ENCODE peak calls at places on chromosome 22, in six cellular contexts. M, W, R, F, X and C are unnamed samples.

GRCh38 chr22:27578937-27579617 is 222.5 kb downstream of the MN1 start:
- DNase-seq in F (no peak), W (no peak), M (no peak), R (no peak), X (no peak), C (no peak)

GRCh38 chr22:44180706-44181032 is at the start of gene PARVG:
- DNase-seq in F (no peak), X (no peak), R (no peak), W (no peak), M (no peak), C (no peak)

GRCh38 chr22:22110548-22111266 is 128.1 kb upstream of the TOP3B start:
- DNase-seq in W (peak; percentile 46), X (no peak), R (peak; percentile 68), M (peak; percentile 66), F (peak; percentile 26), C (peak; percentile 95)

GRCh38 chr22:22168190-22168940 is 76.2 kb upstream of the VPREB1 start:
- DNase-seq in R (no peak), X (no peak), F (peak; percentile 50), W (peak; percentile 88), M (no peak), C (no peak)

GRCh38 chr22:17217179-17217578 is 2.1 kb downstream of the ADA2 start:
- DNase-seq in M (no peak), W (no peak), X (no peak), F (no peak), R (no peak), C (no peak)

GRCh38 chr22:36166518-36167220 is 6.1 kb upstream of the APOL3 start:
- DNase-seq in R (no peak), X (no peak), W (no peak), F (no peak), M (no peak), C (no peak)

GRCh38 chr22:31347251-31348008 is 1.3 kb upstream of the PATZ1 start:
- DNase-seq in F (peak; percentile 15), W (peak; percentile 50), X (peak; percentile 56), M (peak; percentile 45), R (peak; percentile 66), C (no peak)

GRCh38 chr22:35352214-35353111 is 28.4 kb upstream of the HMOX1 start:
- DNase-seq in X (no peak), R (peak; percentile 75), F (no peak), M (no peak), W (no peak), C (no peak)

GRCh38 chr22:27487600-27488450 is 313.7 kb downstream of the MN1 start:
- DNase-seq in R (no peak), W (no peak), F (no peak), M (peak; percentile 23), X (no peak), C (no peak)

GRCh38 chr22:24380220-24381218 is 46.9 kb upstream of the ADORA2A start:
- DNase-seq in X (no peak), W (no peak), R (no peak), M (no peak), F (no peak), C (no peak)

GRCh38 chr22:36155702-36156101 is 4.9 kb downstream of the APOL3 start:
- DNase-seq in R (peak; percentile 56), X (no peak), F (no peak), M (no peak), W (no peak), C (no peak)

GRCh38 chr22:28923826-28924732 is 40.7 kb downstream of the ZNRF3 start:
- DNase-seq in M (no peak), X (no peak), W (peak; percentile 55), R (peak; percentile 62), F (no peak), C (no peak)

GRCh38 chr22:17939579-17939978 is 84.8 kb downstream of the MICAL3 start:
- DNase-seq in M (no peak), X (no peak), R (no peak), F (no peak), W (no peak), C (no peak)

GRCh38 chr22:31340765-31341247 is 5.3 kb downstream of the PATZ1 start:
- DNase-seq in M (no peak), W (no peak), X (no peak), R (no peak), F (no peak), C (no peak)

GRCh38 chr22:31313366-31314147 is 21.3 kb upstream of the PIK3IP1 start:
- DNase-seq in F (peak; percentile 33), W (peak; percentile 40), R (no peak), X (peak; percentile 74), M (peak; percentile 62), C (peak; percentile 76)

GRCh38 chr22:37211075-37211852 is 1.0 kb downstream of the SSTR3 start:
- DNase-seq in W (no peak), R (peak; percentile 72), M (no peak), F (no peak), X (peak; percentile 31), C (no peak)

GRCh38 chr22:46587492-46588278 is 32.5 kb upstream of the GRAMD4 start:
- DNase-seq in M (no peak), F (no peak), W (no peak), R (no peak), X (no peak), C (no peak)

GRCh38 chr22:36027579-36027959 is 1.1 kb downstream of the RBFOX2 start:
- DNase-seq in M (no peak), F (no peak), W (no peak), X (no peak), R (no peak), C (no peak)

GRCh38 chr22:20857247-20857643 is 1.4 kb downstream of the PI4KA start:
- DNase-seq in W (no peak), X (no peak), M (no peak), F (no peak), R (no peak), C (no peak)

GRCh38 chr22:19853879-19854777 is 546 bp downstream of the GNB1L start:
- DNase-seq in X (peak; percentile 44), F (no peak), M (no peak), W (peak; percentile 2), R (peak; percentile 58), C (no peak)

GRCh38 chr22:31753005-31753633 is 700 bp upstream of the DEPDC5 start:
- DNase-seq in F (no peak), W (no peak), R (no peak), X (no peak), M (no peak), C (no peak)

GRCh38 chr22:37062657-37063381 is 11.3 kb downstream of the KCTD17 start:
- DNase-seq in X (no peak), R (no peak), M (no peak), F (no peak), W (no peak), C (no peak)

GRCh38 chr22:30029512-30029911 is 50.8 kb upstream of the HORMAD2 start:
- DNase-seq in M (no peak), R (no peak), X (no peak), F (no peak), W (no peak), C (no peak)
- H3K27ac ChIP-seq in M (no peak overlapping the region), R (no peak overlapping the region), X (no peak overlapping the region), F (no peak overlapping the region), W (no peak overlapping the region), C (no peak overlapping the region)

GRCh38 chr22:49767355-49768062 is 60.2 kb downstream of the BRD1 start:
- DNase-seq in R (no peak), M (peak; percentile 51), F (no peak), W (peak; percentile 42), X (peak; percentile 34), C (no peak)

GRCh38 chr22:49768077-49768476 is 59.6 kb downstream of the BRD1 start:
- DNase-seq in F (no peak), X (peak; percentile 25), M (no peak), W (no peak), R (peak; percentile 33), C (no peak)

GRCh38 chr22:49765091-49765771 is 62.4 kb downstream of the BRD1 start:
- DNase-seq in M (no peak), W (no peak), R (no peak), X (peak; percentile 20), F (no peak), C (no peak)

GRCh38 chr22:49764151-49764581 is 63.5 kb downstream of the BRD1 start:
- DNase-seq in F (no peak), X (no peak), W (no peak), M (no peak), R (peak; percentile 33), C (no peak)

DNA sequence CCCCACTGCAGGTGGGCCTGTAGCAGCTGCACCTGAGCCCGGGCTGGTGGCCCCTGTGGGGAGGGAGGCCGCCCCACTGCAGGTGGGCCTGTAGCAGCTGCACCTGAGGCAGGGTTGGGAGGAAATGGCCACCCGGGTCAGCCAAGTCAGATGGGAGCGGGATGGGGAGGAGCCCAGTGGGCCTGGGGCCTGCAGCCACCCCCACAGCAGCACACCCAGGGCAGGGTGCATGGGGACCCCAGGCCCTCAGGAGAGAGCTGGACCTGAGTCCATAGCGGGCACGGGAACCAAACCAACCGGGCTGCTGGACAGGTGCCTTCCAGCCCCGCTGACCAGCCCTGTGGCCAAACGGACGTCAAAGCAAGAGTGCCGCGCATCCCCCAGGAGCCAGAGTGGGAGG is 61.7 kb downstream of the BRD1 start:
- DNase-seq in W (no peak), X (no peak), R (peak; percentile 38), F (no peak), M (no peak), C (no peak)
- H3K27ac ChIP-seq in W (no peak overlapping the region), X (no peak overlapping the region), R (no peak overlapping the region), F (no peak overlapping the region), M (no peak overlapping the region), C (no peak overlapping the region)

GRCh38 chr22:42298746-42299145 is 28.3 kb upstream of the TCF20 start:
- DNase-seq in F (no peak), W (no peak), M (no peak), R (no peak), X (no peak), C (no peak)
- H3K27ac ChIP-seq in F (no peak overlapping the region), W (no peak overlapping the region), M (no peak overlapping the region), R (no peak overlapping the region), X (no peak overlapping the region), C (no peak overlapping the region)

GRCh38 chr22:25448435-25449051 is 115.9 kb upstream of the GRK3 start:
- DNase-seq in W (no peak), R (no peak), X (no peak), F (no peak), M (peak; percentile 13), C (no peak)
- H3K27ac ChIP-seq in W (peak overlapping the region; percentile 65), R (peak overlapping the region; percentile 61), X (peak overlapping the region; percentile 31), F (peak overlapping the region; percentile 68), M (peak overlapping the region; percentile 53), C (peak overlapping the region; percentile 41)

DNA sequence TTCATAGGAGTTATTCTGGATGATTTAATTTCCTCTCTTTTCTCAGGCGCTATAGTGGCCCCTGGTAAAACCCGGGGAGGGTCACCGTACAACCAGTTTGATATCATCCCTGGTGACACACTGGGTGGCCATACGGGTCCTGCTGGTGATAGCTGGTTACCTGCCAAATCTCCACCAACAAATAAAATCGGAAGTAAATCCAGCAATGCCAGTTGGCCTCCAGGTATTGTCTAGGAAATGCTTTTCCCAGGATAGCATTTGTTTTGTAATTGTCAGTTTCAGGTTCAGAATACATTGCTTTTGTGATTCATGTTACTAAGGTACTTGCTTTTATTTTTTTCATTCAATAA is 35.6 kb upstream of the ADSL start:
- DNase-seq in M (no peak), F (no peak), R (no peak), W (no peak), X (no peak), C (no peak)
- H3K27ac ChIP-seq in M (peak overlapping the region; percentile 64), F (peak overlapping the region; percentile 74), R (no peak overlapping the region), W (no peak overlapping the region), X (no peak overlapping the region), C (no peak overlapping the region)

DNA sequence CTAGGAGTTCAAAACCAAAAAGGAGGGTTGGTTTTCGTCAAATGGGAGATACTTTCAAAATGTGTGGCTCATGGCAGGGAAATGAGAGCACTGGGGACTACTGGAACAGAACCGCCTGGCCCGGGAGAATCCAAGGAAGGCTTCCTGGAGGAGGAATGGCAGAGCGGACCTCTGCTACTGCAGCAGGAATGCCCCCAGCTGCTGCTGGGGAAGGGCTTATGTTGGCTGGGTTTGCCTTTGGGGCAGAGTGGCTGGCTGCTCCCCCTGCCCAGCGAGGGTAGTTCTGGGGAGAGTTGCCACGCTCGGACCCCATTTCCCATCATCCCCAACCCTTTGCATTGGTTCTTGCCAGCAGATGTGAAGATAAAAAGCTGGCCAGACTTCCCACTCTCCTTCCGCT is 10.6 kb upstream of the APOBEC3A start:
- DNase-seq in M (no peak), W (no peak), X (no peak), F (no peak), R (peak; percentile 8), C (no peak)
- H3K27ac ChIP-seq in M (no peak overlapping the region), W (no peak overlapping the region), X (no peak overlapping the region), F (no peak overlapping the region), R (no peak overlapping the region), C (peak overlapping the region; percentile 18)